ENCODE peak calls at places on chromosomes 12 and 14, in eight cellular contexts. Q, Z, Y, N, G, M, F and X are unnamed samples.

GRCh38 chr12:64976131-64976530 is 145.0 kb downstream of the WIF1 start:
- DNase-seq in Z (no peak), N (peak), M (peak), Y (no peak), G (no peak), Q (no peak), F (no peak), X (no peak)

GRCh38 chr12:66352197-66352596 is 49.9 kb downstream of the HELB start:
- DNase-seq in N (peak), F (no peak), M (peak), Y (peak), Q (no peak), Z (no peak), G (no peak), X (peak)

GRCh38 chr14:91839754-91840153 is 27.6 kb downstream of the TC2N start:
- DNase-seq in Q (peak), Y (no peak), F (no peak), N (no peak), Z (no peak), G (no peak), M (no peak), X (no peak)

GRCh38 chr14:80618751-80619329 is 322.7 kb downstream of the CEP128 start:
- DNase-seq in N (no peak), Y (no peak), M (no peak), Q (no peak), F (no peak), G (no peak), Z (no peak), X (peak)

GRCh38 chr12:55188974-55189556 is 31.8 kb upstream of the OR10A7 start:
- DNase-seq in Z (no peak), M (peak), N (peak), Q (peak), F (no peak), G (peak), Y (peak), X (peak)

GRCh38 chr14:98847520-98848468 is 424.2 kb downstream of the BCL11B start:
- DNase-seq in G (no peak), Z (no peak), Y (no peak), F (no peak), M (no peak), Q (no peak), N (peak), X (no peak)

GRCh38 chr14:92711976-92712653 is 36.3 kb downstream of the LGMN start:
- DNase-seq in M (no peak), Q (no peak), N (no peak), F (no peak), G (no peak), Y (no peak), Z (no peak), X (no peak)

GRCh38 chr12:95574799-95575452 is 23.6 kb upstream of the USP44 start:
- DNase-seq in Z (no peak), Q (no peak), Y (peak), M (peak), G (peak), N (peak), F (no peak), X (no peak)

GRCh38 chr12:50589650-50590435 is 85.1 kb downstream of the DIP2B start:
- DNase-seq in F (no peak), Q (peak), Z (no peak), Y (peak), M (no peak), G (peak), N (no peak), X (no peak)

GRCh38 chr12:132170637-132171292 is 26.5 kb downstream of the NOC4L start:
- DNase-seq in Q (no peak), Z (no peak), Y (no peak), N (no peak), M (no peak), G (no peak), F (no peak), X (no peak)

GRCh38 chr12:57732726-57733593 is 5.6 kb downstream of the AGAP2 start:
- DNase-seq in Q (no peak), M (no peak), Z (no peak), G (no peak), N (no peak), Y (no peak), F (no peak), X (no peak)

GRCh38 chr12:117832459-117833457 is 136.0 kb downstream of the KSR2 start:
- DNase-seq in F (no peak), G (no peak), M (no peak), Y (no peak), Q (no peak), Z (no peak), N (no peak), X (no peak)